ENCODE peak calls at places on chromosomes 16 and 17, in six cellular contexts. One of them, this sample, is unnamed.

GRCh38 chr17:48954300-48954755 is 9.7 kb upstream of the SNF8 start:
- DNase-seq in K562: peak
- DNase-seq in GM12878: no peak
- DNase-seq in H1: no peak
- DNase-seq in SK-N-SH: no peak
- DNase-seq in HepG2: peak
- DNase-seq in this sample: peak

GRCh38 chr17:27381007-27381501 is 75.2 kb upstream of the KSR1 start:
- DNase-seq in HepG2: peak
- DNase-seq in K562: peak
- DNase-seq in SK-N-SH: peak
- DNase-seq in GM12878: peak
- DNase-seq in H1: peak
- DNase-seq in this sample: peak

GRCh38 chr17:41428591-41429326 is 4.4 kb upstream of the KRT37 start:
- DNase-seq in SK-N-SH: no peak
- DNase-seq in HepG2: peak
- DNase-seq in H1: no peak
- DNase-seq in K562: no peak
- DNase-seq in GM12878: no peak
- DNase-seq in this sample: no peak

GRCh38 chr16:13780841-13781553 is 139.0 kb upstream of the ERCC4 start:
- DNase-seq in K562: no peak
- DNase-seq in SK-N-SH: no peak
- DNase-seq in H1: no peak
- DNase-seq in GM12878: no peak
- DNase-seq in HepG2: no peak
- DNase-seq in this sample: no peak

GRCh38 chr17:56598471-56598870 is 5.0 kb downstream of the NOG start:
- DNase-seq in H1: no peak
- DNase-seq in K562: no peak
- DNase-seq in GM12878: no peak
- DNase-seq in HepG2: no peak
- DNase-seq in SK-N-SH: no peak
- DNase-seq in this sample: no peak

GRCh38 chr17:29124135-29124930 is 55.9 kb downstream of the MYO18A start:
- DNase-seq in SK-N-SH: peak
- DNase-seq in K562: peak
- DNase-seq in H1: no peak
- DNase-seq in HepG2: peak
- DNase-seq in GM12878: no peak
- DNase-seq in this sample: peak

GRCh38 chr16:9596788-9597187 is 505.3 kb downstream of the HAPSTR1 start:
- DNase-seq in SK-N-SH: no peak
- DNase-seq in K562: no peak
- DNase-seq in HepG2: no peak
- DNase-seq in GM12878: no peak
- DNase-seq in H1: no peak
- DNase-seq in this sample: no peak

GRCh38 chr17:34703533-34703932 is 124.2 kb downstream of the TMEM132E start:
- DNase-seq in K562: peak
- DNase-seq in GM12878: no peak
- DNase-seq in HepG2: peak
- DNase-seq in SK-N-SH: no peak
- DNase-seq in H1: no peak
- DNase-seq in this sample: peak

GRCh38 chr16:89651584-89651983 is 5.9 kb downstream of the CHMP1A start:
- DNase-seq in K562: no peak
- DNase-seq in H1: no peak
- DNase-seq in HepG2: no peak
- DNase-seq in GM12878: no peak
- DNase-seq in SK-N-SH: no peak
- DNase-seq in this sample: no peak

GRCh38 chr16:25024900-25025299 is 9.7 kb upstream of the ARHGAP17 start:
- DNase-seq in SK-N-SH: no peak
- DNase-seq in HepG2: no peak
- DNase-seq in K562: no peak
- DNase-seq in H1: no peak
- DNase-seq in GM12878: no peak
- DNase-seq in this sample: no peak

GRCh38 chr17:71505200-71505599 is 615.6 kb upstream of the SOX9 start:
- DNase-seq in K562: no peak
- DNase-seq in GM12878: no peak
- DNase-seq in HepG2: no peak
- DNase-seq in SK-N-SH: no peak
- DNase-seq in H1: no peak
- DNase-seq in this sample: no peak

GRCh38 chr17:3602499-3602898 is 6.7 kb downstream of the TRPV1 start:
- DNase-seq in H1: no peak
- DNase-seq in SK-N-SH: peak
- DNase-seq in K562: peak
- DNase-seq in GM12878: no peak
- DNase-seq in HepG2: peak
- DNase-seq in this sample: peak

GRCh38 chr17:48064638-48065037 is 16.5 kb downstream of the NFE2L1 start:
- DNase-seq in SK-N-SH: no peak
- DNase-seq in H1: no peak
- DNase-seq in GM12878: no peak
- DNase-seq in K562: no peak
- DNase-seq in HepG2: peak
- DNase-seq in this sample: no peak

GRCh38 chr17:39183766-39184165 is 13.7 kb downstream of the CACNB1 start:
- DNase-seq in K562: no peak
- DNase-seq in SK-N-SH: no peak
- DNase-seq in H1: no peak
- DNase-seq in HepG2: no peak
- DNase-seq in GM12878: no peak
- DNase-seq in this sample: no peak

GRCh38 chr17:19433240-19433639 is 22.2 kb downstream of the RNF112 start:
- DNase-seq in SK-N-SH: no peak
- DNase-seq in K562: no peak
- DNase-seq in HepG2: no peak
- DNase-seq in H1: no peak
- DNase-seq in GM12878: no peak
- DNase-seq in this sample: no peak

GRCh38 chr17:75722076-75722475 is 817 bp downstream of the ITGB4 start:
- DNase-seq in K562: no peak
- DNase-seq in HepG2: no peak
- DNase-seq in GM12878: no peak
- DNase-seq in H1: no peak
- DNase-seq in SK-N-SH: peak
- DNase-seq in this sample: no peak

GRCh38 chr16:17339764-17340541 is 130.8 kb downstream of the XYLT1 start:
- DNase-seq in K562: no peak
- DNase-seq in GM12878: no peak
- DNase-seq in H1: no peak
- DNase-seq in HepG2: no peak
- DNase-seq in SK-N-SH: no peak
- DNase-seq in this sample: no peak

GRCh38 chr17:28394717-28395116 is 11.3 kb downstream of the SLC46A1 start:
- DNase-seq in H1: no peak
- DNase-seq in GM12878: no peak
- DNase-seq in HepG2: no peak
- DNase-seq in SK-N-SH: no peak
- DNase-seq in K562: no peak
- DNase-seq in this sample: no peak

GRCh38 chr16:28823291-28823718 is 506 bp downstream of the ATXN2L start:
- DNase-seq in K562: no peak
- DNase-seq in SK-N-SH: no peak
- DNase-seq in H1: no peak
- DNase-seq in GM12878: no peak
- DNase-seq in HepG2: no peak
- DNase-seq in this sample: no peak

GRCh38 chr17:76953926-76954325 is 85.7 kb downstream of the MGAT5B start:
- DNase-seq in HepG2: no peak
- DNase-seq in K562: no peak
- DNase-seq in SK-N-SH: no peak
- DNase-seq in GM12878: no peak
- DNase-seq in H1: no peak
- DNase-seq in this sample: no peak

GRCh38 chr16:77599793-77600415 is 122.4 kb upstream of the NUDT7 start:
- DNase-seq in GM12878: no peak
- DNase-seq in H1: no peak
- DNase-seq in SK-N-SH: peak
- DNase-seq in HepG2: peak
- DNase-seq in K562: peak
- DNase-seq in this sample: peak

GRCh38 chr16:74666010-74666421 is 661 bp downstream of the RFWD3 start:
- DNase-seq in SK-N-SH: no peak
- DNase-seq in H1: no peak
- DNase-seq in GM12878: no peak
- DNase-seq in K562: no peak
- DNase-seq in HepG2: no peak
- DNase-seq in this sample: no peak

GRCh38 chr16:74667215-74667765 is 613 bp upstream of the RFWD3 start:
- DNase-seq in K562: peak
- DNase-seq in HepG2: peak
- DNase-seq in SK-N-SH: peak
- DNase-seq in GM12878: no peak
- DNase-seq in H1: no peak
- DNase-seq in this sample: peak

GRCh38 chr16:74661064-74661463 is 5.6 kb downstream of the RFWD3 start:
- DNase-seq in K562: no peak
- DNase-seq in SK-N-SH: no peak
- DNase-seq in H1: no peak
- DNase-seq in HepG2: no peak
- DNase-seq in GM12878: no peak
- DNase-seq in this sample: no peak

GRCh38 chr16:74666425-74667214 is at the start of gene RFWD3:
- DNase-seq in K562: peak
- DNase-seq in GM12878: peak
- DNase-seq in SK-N-SH: peak
- DNase-seq in HepG2: peak
- DNase-seq in H1: peak
- DNase-seq in this sample: peak
- TF ChIP-seq CTCF in K562: no peak
- TF ChIP-seq CTCF in GM12878: no peak
- TF ChIP-seq CTCF in SK-N-SH: no peak
- TF ChIP-seq CTCF in HepG2: peak
- TF ChIP-seq CTCF in H1: no peak
- TF ChIP-seq CTCF in this sample: no peak

DNA sequence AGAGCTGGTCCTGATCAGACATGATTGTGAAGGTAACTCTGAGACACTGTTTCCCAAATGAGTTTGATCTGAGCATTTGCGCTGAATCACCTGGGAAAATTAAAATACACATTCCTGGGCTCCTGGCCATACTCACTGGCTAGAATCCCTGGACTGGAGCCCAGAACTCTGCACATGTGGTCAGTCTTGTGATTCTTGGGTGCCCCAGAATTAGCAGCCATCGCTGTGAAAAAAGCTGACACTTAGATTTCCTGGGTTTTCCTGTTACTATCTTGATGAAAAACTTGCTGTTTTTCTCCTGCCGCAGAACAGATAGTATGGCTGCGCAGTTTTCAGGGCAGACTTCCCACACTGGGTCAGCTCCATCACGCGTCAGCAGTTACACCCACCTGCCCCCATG is 24.6 kb downstream of the NECAB2 start:
- DNase-seq in H1: no peak
- DNase-seq in GM12878: no peak
- DNase-seq in K562: no peak
- DNase-seq in SK-N-SH: no peak
- DNase-seq in HepG2: no peak
- DNase-seq in this sample: no peak
- TF ChIP-seq GABPA in H1: no peak
- TF ChIP-seq GABPA in GM12878: no peak
- TF ChIP-seq GABPA in K562: no peak
- TF ChIP-seq GABPA in SK-N-SH: no peak
- TF ChIP-seq GABPA in HepG2: no peak
- TF ChIP-seq GABPA in this sample: no peak

DNA sequence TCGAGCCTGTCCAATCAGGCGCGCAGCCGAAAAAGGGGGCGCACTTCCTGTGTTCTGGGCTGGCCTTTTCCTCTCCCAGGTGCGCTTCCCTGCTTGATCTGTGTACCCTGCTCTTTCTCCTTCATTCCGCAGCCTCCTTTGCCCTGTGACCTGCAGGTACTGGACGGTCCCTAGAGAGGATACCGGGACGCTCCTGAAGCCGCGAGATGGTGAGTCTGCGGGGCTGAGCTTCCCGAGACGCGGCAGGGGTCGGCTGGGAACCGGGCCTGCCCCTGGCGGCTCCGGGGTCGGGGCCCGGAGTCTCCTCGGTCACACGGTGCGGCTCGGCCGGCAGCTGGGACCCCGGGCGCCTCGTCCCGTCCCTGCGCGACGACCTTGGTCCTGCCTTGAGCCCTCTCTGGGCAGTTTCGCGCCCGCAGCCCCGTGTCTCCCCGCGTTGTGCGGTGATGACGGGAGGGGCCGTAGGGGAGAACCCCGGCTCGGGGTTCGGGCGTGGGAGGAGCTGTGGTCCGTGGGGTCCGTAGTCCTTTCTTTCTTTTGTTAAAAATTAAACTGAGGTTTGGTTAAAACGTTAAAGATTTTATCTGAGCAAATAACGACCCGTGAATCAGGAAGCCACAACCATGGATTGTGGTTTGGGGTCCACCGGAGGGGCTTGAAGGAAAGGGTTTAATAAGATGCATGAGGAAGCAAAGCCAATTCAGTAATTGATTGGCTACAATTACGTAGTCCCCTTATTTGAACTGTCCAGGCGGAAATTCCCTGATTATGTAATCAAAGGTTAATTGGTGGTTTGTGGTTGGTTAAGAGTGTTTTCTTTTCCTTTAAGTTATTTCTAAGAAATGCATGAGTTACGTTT is 172.8 kb upstream of the ZNF267 start:
- DNase-seq in SK-N-SH: peak
- DNase-seq in K562: no peak
- DNase-seq in H1: no peak
- DNase-seq in HepG2: peak
- DNase-seq in GM12878: peak
- DNase-seq in this sample: no peak
- TF ChIP-seq CTCF in SK-N-SH: peak
- TF ChIP-seq CTCF in K562: no peak
- TF ChIP-seq CTCF in H1: no peak
- TF ChIP-seq CTCF in HepG2: peak
- TF ChIP-seq CTCF in GM12878: no peak
- TF ChIP-seq CTCF in this sample: no peak

GRCh38 chr17:80441133-80441578 is 26.2 kb downstream of the ENDOV start:
- DNase-seq in GM12878: no peak
- DNase-seq in K562: peak
- DNase-seq in HepG2: peak
- DNase-seq in H1: no peak
- DNase-seq in SK-N-SH: peak
- DNase-seq in this sample: peak
- TF ChIP-seq GABPA in GM12878: no peak
- TF ChIP-seq GABPA in K562: peak
- TF ChIP-seq GABPA in HepG2: peak
- TF ChIP-seq GABPA in H1: peak
- TF ChIP-seq GABPA in SK-N-SH: no peak
- TF ChIP-seq GABPA in this sample: no peak